ENCODE peak calls at places on chromosomes 4 and X, in six cellular contexts. One of them, this sample, is unnamed. For H3K9me3, the result is how much of the 10 kb centered on the place peaks cover.

GRCh38 chrX:133655914-133656265 is 240.6 kb upstream of the GPC4 start:
- DNase-seq in body of pancreas: no peak
- DNase-seq in IMR-90: no peak
- DNase-seq in A549: no peak
- DNase-seq in keratinocyte: no peak
- DNase-seq in small intestine: no peak
- DNase-seq in this sample: no peak

GRCh38 chrX:111728096-111728495 is 47.1 kb downstream of the ALG13 start:
- DNase-seq in small intestine: no peak
- DNase-seq in IMR-90: peak
- DNase-seq in body of pancreas: no peak
- DNase-seq in keratinocyte: no peak
- DNase-seq in A549: no peak
- DNase-seq in this sample: no peak

GRCh38 chrX:76996641-76997040 is 450.5 kb upstream of the FGF16 start:
- DNase-seq in small intestine: no peak
- DNase-seq in body of pancreas: no peak
- DNase-seq in A549: no peak
- DNase-seq in keratinocyte: no peak
- DNase-seq in IMR-90: no peak
- DNase-seq in this sample: no peak

GRCh38 chrX:22365460-22365859 is 92.7 kb downstream of the CBLL2 start:
- DNase-seq in A549: peak
- DNase-seq in small intestine: no peak
- DNase-seq in body of pancreas: no peak
- DNase-seq in keratinocyte: peak
- DNase-seq in IMR-90: peak
- DNase-seq in this sample: no peak

GRCh38 chr4:69787879-69788278 is 27.5 kb upstream of the SULT1B1 start:
- DNase-seq in A549: no peak
- DNase-seq in IMR-90: peak
- DNase-seq in body of pancreas: no peak
- DNase-seq in keratinocyte: peak
- DNase-seq in small intestine: no peak
- DNase-seq in this sample: no peak

GRCh38 chrX:108018659-108019381 is 26.0 kb upstream of the VSIG1 start:
- DNase-seq in keratinocyte: no peak
- DNase-seq in small intestine: peak
- DNase-seq in IMR-90: no peak
- DNase-seq in body of pancreas: no peak
- DNase-seq in A549: no peak
- DNase-seq in this sample: no peak

GRCh38 chr4:122700178-122700725 is 32.3 kb upstream of the BBS12 start:
- DNase-seq in body of pancreas: peak
- DNase-seq in A549: peak
- DNase-seq in keratinocyte: peak
- DNase-seq in small intestine: peak
- DNase-seq in IMR-90: peak
- DNase-seq in this sample: no peak

GRCh38 chr4:133565379-133565778 is 416.3 kb downstream of the PCDH10 start:
- DNase-seq in keratinocyte: no peak
- DNase-seq in small intestine: no peak
- DNase-seq in A549: peak
- DNase-seq in body of pancreas: no peak
- DNase-seq in IMR-90: peak
- DNase-seq in this sample: no peak

GRCh38 chr4:137961051-137961438 is 281.1 kb downstream of the SLC7A11 start:
- DNase-seq in body of pancreas: no peak
- DNase-seq in IMR-90: no peak
- DNase-seq in A549: peak
- DNase-seq in keratinocyte: peak
- DNase-seq in small intestine: no peak
- DNase-seq in this sample: no peak

GRCh38 chr4:109067509-109068205 is 234.8 kb downstream of the COL25A1 start:
- DNase-seq in IMR-90: peak
- DNase-seq in body of pancreas: peak
- DNase-seq in keratinocyte: no peak
- DNase-seq in small intestine: peak
- DNase-seq in A549: no peak
- DNase-seq in this sample: no peak

GRCh38 chrX:141879616-141880015 is 24.1 kb upstream of the MAGEC1 start:
- DNase-seq in body of pancreas: peak
- DNase-seq in A549: no peak
- DNase-seq in keratinocyte: no peak
- DNase-seq in small intestine: no peak
- DNase-seq in IMR-90: no peak
- DNase-seq in this sample: no peak
- H3K9me3 ChIP-seq in body of pancreas: under half
- H3K9me3 ChIP-seq in A549: under half
- H3K9me3 ChIP-seq in keratinocyte: under half
- H3K9me3 ChIP-seq in small intestine: under half
- H3K9me3 ChIP-seq in IMR-90: under half
- H3K9me3 ChIP-seq in this sample: under half

GRCh38 chr4:13849778-13850177 is 222.3 kb upstream of the BOD1L1 start:
- DNase-seq in A549: no peak
- DNase-seq in body of pancreas: no peak
- DNase-seq in keratinocyte: no peak
- DNase-seq in IMR-90: no peak
- DNase-seq in small intestine: no peak
- DNase-seq in this sample: no peak
- H3K9me3 ChIP-seq in A549: under half
- H3K9me3 ChIP-seq in body of pancreas: under half
- H3K9me3 ChIP-seq in keratinocyte: under half
- H3K9me3 ChIP-seq in IMR-90: under half
- H3K9me3 ChIP-seq in small intestine: under half
- H3K9me3 ChIP-seq in this sample: under half

GRCh38 chr4:18213576-18214198 is 192.1 kb upstream of the LCORL start:
- DNase-seq in keratinocyte: no peak
- DNase-seq in body of pancreas: no peak
- DNase-seq in IMR-90: no peak
- DNase-seq in A549: no peak
- DNase-seq in small intestine: no peak
- DNase-seq in this sample: no peak

GRCh38 chr4:18203936-18204335 is 182.4 kb upstream of the LCORL start:
- DNase-seq in small intestine: no peak
- DNase-seq in keratinocyte: no peak
- DNase-seq in body of pancreas: no peak
- DNase-seq in IMR-90: no peak
- DNase-seq in A549: no peak
- DNase-seq in this sample: no peak

GRCh38 chr4:18214656-18215055 is 193.1 kb upstream of the LCORL start:
- DNase-seq in A549: no peak
- DNase-seq in IMR-90: no peak
- DNase-seq in keratinocyte: no peak
- DNase-seq in small intestine: no peak
- DNase-seq in body of pancreas: no peak
- DNase-seq in this sample: no peak

GRCh38 chr4:18209448-18209847 is 187.9 kb upstream of the LCORL start:
- DNase-seq in keratinocyte: no peak
- DNase-seq in IMR-90: no peak
- DNase-seq in body of pancreas: no peak
- DNase-seq in small intestine: no peak
- DNase-seq in A549: no peak
- DNase-seq in this sample: no peak
- H3K9me3 ChIP-seq in keratinocyte: under half
- H3K9me3 ChIP-seq in IMR-90: under half
- H3K9me3 ChIP-seq in body of pancreas: under half
- H3K9me3 ChIP-seq in small intestine: under half
- H3K9me3 ChIP-seq in A549: under half
- H3K9me3 ChIP-seq in this sample: under half

DNA sequence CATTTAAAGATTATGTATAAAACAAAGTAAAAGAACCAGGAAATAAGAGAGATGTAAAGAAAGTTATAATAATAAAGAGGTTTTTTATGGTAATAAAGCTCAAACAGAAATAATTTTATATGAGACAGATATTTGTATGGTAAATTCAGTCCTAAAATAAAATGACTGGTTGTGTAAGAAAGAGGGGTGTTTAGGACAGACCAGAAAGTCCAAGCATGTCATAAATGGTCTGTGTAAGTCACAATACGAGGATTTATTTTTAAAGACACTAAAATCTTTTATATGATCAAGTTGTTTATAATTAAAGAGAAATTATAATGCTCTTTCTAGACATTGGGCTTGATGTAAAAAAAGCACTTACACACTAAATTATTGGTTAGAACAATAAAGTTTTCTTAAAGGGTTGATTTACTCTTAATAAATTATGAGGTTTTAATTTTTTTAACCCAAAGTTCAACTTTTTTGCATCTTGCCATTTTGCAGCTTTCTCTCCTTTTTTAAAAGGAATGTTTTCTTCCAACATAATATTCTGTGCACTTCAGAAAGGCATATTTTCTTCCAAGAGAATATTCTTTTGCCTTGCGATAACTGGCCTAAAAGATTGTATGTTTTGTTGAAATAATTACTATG is 61.9 kb upstream of the TCEAL2 start:
- DNase-seq in body of pancreas: no peak
- DNase-seq in keratinocyte: no peak
- DNase-seq in small intestine: no peak
- DNase-seq in IMR-90: no peak
- DNase-seq in A549: no peak
- DNase-seq in this sample: no peak
- H3K9me3 ChIP-seq in body of pancreas: under half
- H3K9me3 ChIP-seq in keratinocyte: under half
- H3K9me3 ChIP-seq in small intestine: under half
- H3K9me3 ChIP-seq in IMR-90: under half
- H3K9me3 ChIP-seq in A549: under half
- H3K9me3 ChIP-seq in this sample: under half

GRCh38 chr4:85951-86350 is 32.8 kb downstream of the ZNF595 start:
- DNase-seq in A549: no peak
- DNase-seq in small intestine: no peak
- DNase-seq in body of pancreas: no peak
- DNase-seq in keratinocyte: no peak
- DNase-seq in IMR-90: no peak
- DNase-seq in this sample: no peak
- H3K9me3 ChIP-seq in A549: half or more
- H3K9me3 ChIP-seq in small intestine: under half
- H3K9me3 ChIP-seq in body of pancreas: under half
- H3K9me3 ChIP-seq in keratinocyte: under half
- H3K9me3 ChIP-seq in IMR-90: half or more
- H3K9me3 ChIP-seq in this sample: under half

GRCh38 chr4:18106620-18107019 is 85.1 kb upstream of the LCORL start:
- DNase-seq in A549: no peak
- DNase-seq in body of pancreas: peak
- DNase-seq in small intestine: peak
- DNase-seq in keratinocyte: no peak
- DNase-seq in IMR-90: no peak
- DNase-seq in this sample: no peak
- H3K9me3 ChIP-seq in A549: under half
- H3K9me3 ChIP-seq in body of pancreas: under half
- H3K9me3 ChIP-seq in small intestine: under half
- H3K9me3 ChIP-seq in keratinocyte: under half
- H3K9me3 ChIP-seq in IMR-90: under half
- H3K9me3 ChIP-seq in this sample: under half

GRCh38 chrX:154779261-154779660 is 16.6 kb downstream of the DKC1 start:
- DNase-seq in IMR-90: peak
- DNase-seq in keratinocyte: no peak
- DNase-seq in small intestine: no peak
- DNase-seq in body of pancreas: no peak
- DNase-seq in A549: no peak
- DNase-seq in this sample: no peak

GRCh38 chrX:154775611-154776349 is 13.1 kb downstream of the DKC1 start:
- DNase-seq in small intestine: peak
- DNase-seq in body of pancreas: peak
- DNase-seq in keratinocyte: no peak
- DNase-seq in A549: no peak
- DNase-seq in IMR-90: peak
- DNase-seq in this sample: no peak

GRCh38 chrX:154776753-154777152 is 14.1 kb downstream of the DKC1 start:
- DNase-seq in IMR-90: no peak
- DNase-seq in keratinocyte: no peak
- DNase-seq in body of pancreas: no peak
- DNase-seq in small intestine: no peak
- DNase-seq in A549: no peak
- DNase-seq in this sample: no peak

DNA sequence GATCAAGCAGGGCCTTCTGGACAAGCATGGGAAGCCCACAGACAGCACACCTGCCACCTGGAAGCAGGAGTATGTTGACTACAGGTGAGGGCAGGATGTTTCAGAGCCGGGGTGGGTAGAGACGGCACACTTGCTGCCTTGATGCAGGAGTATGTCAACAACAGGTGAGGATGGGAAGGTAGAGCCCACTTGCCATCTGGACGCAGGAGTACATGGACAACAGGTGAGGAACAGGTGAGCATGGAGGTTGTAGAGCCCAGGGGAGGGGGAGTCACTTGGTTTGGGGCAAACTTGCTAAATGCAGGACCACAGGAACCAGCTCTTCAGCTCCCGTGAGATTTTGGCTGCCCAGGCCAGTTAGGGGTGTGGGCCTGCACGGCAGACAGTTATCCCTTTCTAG is 12.0 kb downstream of the DKC1 start:
- DNase-seq in IMR-90: no peak
- DNase-seq in small intestine: no peak
- DNase-seq in body of pancreas: no peak
- DNase-seq in keratinocyte: no peak
- DNase-seq in A549: no peak
- DNase-seq in this sample: no peak
- H3K9me3 ChIP-seq in IMR-90: under half
- H3K9me3 ChIP-seq in small intestine: under half
- H3K9me3 ChIP-seq in body of pancreas: under half
- H3K9me3 ChIP-seq in keratinocyte: under half
- H3K9me3 ChIP-seq in A549: under half
- H3K9me3 ChIP-seq in this sample: under half

GRCh38 chrX:23813808-23814207 is 30.8 kb downstream of the SAT1 start:
- DNase-seq in IMR-90: no peak
- DNase-seq in small intestine: no peak
- DNase-seq in body of pancreas: no peak
- DNase-seq in A549: no peak
- DNase-seq in keratinocyte: no peak
- DNase-seq in this sample: no peak
- H3K9me3 ChIP-seq in IMR-90: under half
- H3K9me3 ChIP-seq in small intestine: under half
- H3K9me3 ChIP-seq in body of pancreas: under half
- H3K9me3 ChIP-seq in A549: under half
- H3K9me3 ChIP-seq in keratinocyte: under half
- H3K9me3 ChIP-seq in this sample: under half

This sample was measured in left lung.